ENCODE peak calls at places on chromosome 9, in four cellular contexts. F is body of pancreas, O is neural crest cell, W is ovary. A is an unnamed sample.

GRCh38 chr9:91417602-91418218 is 5.9 kb downstream of the NFIL3 start:
- DNase-seq in F (no peak), O (no peak), W (no peak), A (no peak)

GRCh38 chr9:126704157-126704941 is 90.6 kb downstream of the LMX1B start:
- DNase-seq in F (no peak), W (peak), O (no peak), A (no peak)

GRCh38 chr9:109739760-109740159 is 40.2 kb upstream of the PALM2AKAP2 start:
- DNase-seq in O (no peak), F (no peak), W (no peak), A (no peak)

GRCh38 chr9:2749485-2749884 is 32.2 kb downstream of the KCNV2 start:
- DNase-seq in O (no peak), F (no peak), W (no peak), A (no peak)

GRCh38 chr9:99385814-99386279 is 163.8 kb downstream of the SEC61B start:
- DNase-seq in F (no peak), O (no peak), W (no peak), A (no peak)

GRCh38 chr9:1997646-1998045 is 17.5 kb upstream of the SMARCA2 start:
- DNase-seq in F (no peak), O (no peak), W (no peak), A (no peak)

GRCh38 chr9:119268985-119269384 is 100.2 kb downstream of the BRINP1 start:
- DNase-seq in W (no peak), O (no peak), F (no peak), A (no peak)

GRCh38 chr9:70952131-70952727 is 169.2 kb downstream of the TRPM3 start:
- DNase-seq in F (no peak), W (no peak), O (no peak), A (no peak)

GRCh38 chr9:69386651-69387050 is 61.6 kb downstream of the ENTREP1 start:
- DNase-seq in W (no peak), F (no peak), O (no peak), A (no peak)

GRCh38 chr9:138024131-138024530 is 146.5 kb downstream of the CACNA1B start:
- DNase-seq in F (no peak), O (no peak), W (no peak), A (no peak)

GRCh38 chr9:135795391-135795790 is 93.4 kb downstream of the KCNT1 start:
- DNase-seq in W (no peak), F (no peak), O (no peak), A (no peak)

GRCh38 chr9:129367287-129367686 is 189.2 kb upstream of the IER5L start:
- DNase-seq in F (no peak), W (no peak), O (no peak), A (no peak)

GRCh38 chr9:128103589-128103962 is 24.0 kb downstream of the PTGES2 start:
- DNase-seq in F (peak), O (no peak), W (no peak), A (no peak)

GRCh38 chr9:121449786-121450185 is 49.9 kb downstream of the GGTA1 start:
- DNase-seq in W (no peak), F (no peak), O (no peak), A (no peak)

GRCh38 chr9:84061613-84062205 is 81.1 kb downstream of the RMI1 start:
- DNase-seq in O (no peak), F (no peak), W (no peak), A (no peak)

GRCh38 chr9:127318651-127319167 is 54.1 kb downstream of the GARNL3 start:
- DNase-seq in F (no peak), O (no peak), W (no peak), A (no peak)

GRCh38 chr9:79471577-79472543 is 99.9 kb upstream of the TLE4 start:
- DNase-seq in O (no peak), W (peak), F (peak), A (no peak)

GRCh38 chr9:19642256-19642655 is 146.6 kb downstream of the SLC24A2 start:
- DNase-seq in O (no peak), W (no peak), F (no peak), A (no peak)

GRCh38 chr9:95507456-95508241 is 9.1 kb downstream of the PTCH1 start:
- DNase-seq in F (peak), W (peak), O (peak), A (no peak)

GRCh38 chr9:123614503-123615258 is 258.7 kb downstream of the CRB2 start:
- DNase-seq in O (no peak), F (no peak), W (no peak), A (no peak)

GRCh38 chr9:136686794-136687711 is at the start of gene AGPAT2:
- DNase-seq in W (peak), F (peak), O (peak), A (peak)

GRCh38 chr9:96674914-96675538 is 19.9 kb upstream of the PRXL2C start:
- DNase-seq in O (no peak), W (no peak), F (no peak), A (no peak)

GRCh38 chr9:93224591-93224990 is 40.7 kb downstream of the WNK2 start:
- DNase-seq in W (no peak), O (no peak), F (no peak), A (no peak)

GRCh38 chr9:136544549-136545064 is 1.2 kb downstream of the NOTCH1 start:
- DNase-seq in W (no peak), F (peak), O (no peak), A (no peak)

GRCh38 chr9:33800886-33801285 is 5.5 kb downstream of the PRSS3 start:
- DNase-seq in F (peak), W (no peak), O (no peak), A (no peak)

GRCh38 chr9:95373765-95374435 is 56.4 kb upstream of the FANCC start:
- DNase-seq in F (no peak), O (no peak), W (no peak), A (no peak)

GRCh38 chr9:111683351-111683750 is 21.9 kb downstream of the GNG10 start:
- DNase-seq in F (no peak), O (no peak), W (no peak), A (no peak)

GRCh38 chr9:117120061-117120460 is 294.8 kb downstream of the ASTN2 start:
- DNase-seq in F (no peak), W (no peak), O (no peak), A (no peak)

GRCh38 chr9:93398471-93398870 is 53.0 kb upstream of the FAM120A start:
- DNase-seq in W (no peak), O (no peak), F (no peak), A (no peak)

GRCh38 chr9:124182741-124183140 is 75.0 kb upstream of the NEK6 start:
- DNase-seq in F (no peak), O (no peak), W (no peak), A (no peak)

GRCh38 chr9:118108971-118109370 is 404.8 kb downstream of the TLR4 start:
- DNase-seq in O (no peak), F (no peak), W (no peak), A (no peak)

GRCh38 chr9:35566417-35566816 is 38.6 kb upstream of the TESK1 start:
- DNase-seq in O (no peak), W (no peak), F (no peak), A (no peak)
- TF ChIP-seq CTCF in O (no peak), W (no peak), F (no peak), A (no peak)

DNA sequence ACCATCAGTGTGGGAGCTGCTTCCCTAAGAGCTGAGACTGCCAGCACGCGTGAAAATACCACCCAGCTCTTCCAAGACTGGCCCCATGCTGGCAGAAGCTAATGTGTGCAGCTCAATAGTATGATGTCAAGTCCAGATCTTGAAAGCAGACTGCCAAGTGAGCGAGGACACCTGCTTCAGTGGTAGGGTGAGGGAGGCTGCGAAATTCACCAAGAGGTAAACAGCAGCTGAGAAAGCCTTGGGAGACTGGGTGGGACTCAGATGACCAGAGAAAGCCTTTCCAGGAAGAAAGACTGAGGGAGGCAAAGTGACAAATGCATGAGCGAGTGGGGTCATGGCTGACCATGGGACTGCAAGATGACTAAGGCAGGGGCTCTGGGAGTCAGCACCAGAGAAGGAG is 200.9 kb downstream of the GADD45G start:
- DNase-seq in F (no peak), O (no peak), W (no peak), A (no peak)
- TF ChIP-seq CTCF in F (no peak), O (no peak), W (no peak), A (no peak)

DNA sequence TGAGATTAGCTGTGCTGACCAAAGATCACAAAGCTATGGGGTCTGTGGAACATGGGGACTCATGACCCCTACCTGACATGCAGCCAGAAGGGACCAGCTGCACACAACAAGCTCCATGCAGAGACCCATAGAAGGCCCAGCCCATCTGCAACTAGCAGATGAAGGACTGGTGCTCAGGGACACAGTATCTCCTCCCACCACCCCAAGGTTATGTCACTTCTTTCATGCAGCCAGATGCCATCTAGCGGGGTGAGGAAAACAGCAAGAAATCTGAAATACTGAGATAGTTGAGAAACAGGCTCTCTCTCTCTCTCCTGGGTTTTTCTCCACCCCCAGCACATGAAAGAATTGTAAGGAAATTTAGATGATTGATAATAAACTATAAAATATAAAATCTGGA is 161.3 kb upstream of the DAPK1 start:
- DNase-seq in W (no peak), F (peak), O (no peak), A (no peak)
- TF ChIP-seq CTCF in W (no peak), F (no peak), O (no peak), A (no peak)

DNA sequence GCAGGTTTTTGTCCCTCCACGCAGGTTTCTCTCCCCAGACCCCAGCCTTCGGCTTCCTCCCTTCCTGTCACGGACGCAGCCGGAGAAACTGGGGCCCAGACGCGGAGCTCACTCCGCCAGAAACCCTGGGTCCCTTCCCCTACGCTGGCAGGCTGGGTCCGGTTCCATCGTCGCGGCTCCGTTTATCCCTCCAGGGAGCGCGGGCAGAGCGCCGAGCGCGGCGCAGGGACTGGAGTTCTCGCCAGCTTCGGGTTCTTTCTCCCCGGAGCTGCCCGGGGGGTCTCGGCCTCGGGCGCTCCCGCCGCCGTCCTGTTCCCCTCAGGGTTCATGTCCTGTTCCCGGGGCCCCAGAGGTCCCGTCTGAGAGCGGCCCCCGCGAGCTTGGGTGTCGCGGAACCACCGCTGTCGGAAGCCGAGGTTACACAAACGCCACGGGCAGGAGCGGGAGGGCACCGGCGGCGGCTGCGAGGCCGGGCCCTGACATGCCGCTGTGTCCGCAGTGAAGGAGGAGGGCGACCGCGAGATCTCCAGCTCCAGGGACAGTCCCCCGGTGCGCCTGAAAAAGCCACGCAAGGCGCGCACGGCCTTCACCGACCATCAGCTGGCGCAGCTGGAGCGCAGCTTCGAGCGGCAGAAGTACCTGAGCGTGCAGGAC is 4.6 kb downstream of the BARHL1 start:
- DNase-seq in F (no peak), W (no peak), O (no peak), A (no peak)
- TF ChIP-seq CTCF in F (no peak), W (no peak), O (no peak), A (no peak)

GRCh38 chr9:131420913-131421312 is 27.0 kb downstream of the PRRC2B start:
- DNase-seq in F (no peak), W (no peak), O (no peak), A (no peak)

GRCh38 chr9:131419716-131420115 is 25.8 kb downstream of the PRRC2B start:
- DNase-seq in F (no peak), W (no peak), O (no peak), A (no peak)

GRCh38 chr9:131421691-131422090 is 27.8 kb downstream of the PRRC2B start:
- DNase-seq in F (no peak), O (no peak), W (no peak), A (no peak)

GRCh38 chr9:131423171-131423581 is 29.3 kb downstream of the PRRC2B start:
- DNase-seq in F (peak), O (no peak), W (peak), A (no peak)

DNA sequence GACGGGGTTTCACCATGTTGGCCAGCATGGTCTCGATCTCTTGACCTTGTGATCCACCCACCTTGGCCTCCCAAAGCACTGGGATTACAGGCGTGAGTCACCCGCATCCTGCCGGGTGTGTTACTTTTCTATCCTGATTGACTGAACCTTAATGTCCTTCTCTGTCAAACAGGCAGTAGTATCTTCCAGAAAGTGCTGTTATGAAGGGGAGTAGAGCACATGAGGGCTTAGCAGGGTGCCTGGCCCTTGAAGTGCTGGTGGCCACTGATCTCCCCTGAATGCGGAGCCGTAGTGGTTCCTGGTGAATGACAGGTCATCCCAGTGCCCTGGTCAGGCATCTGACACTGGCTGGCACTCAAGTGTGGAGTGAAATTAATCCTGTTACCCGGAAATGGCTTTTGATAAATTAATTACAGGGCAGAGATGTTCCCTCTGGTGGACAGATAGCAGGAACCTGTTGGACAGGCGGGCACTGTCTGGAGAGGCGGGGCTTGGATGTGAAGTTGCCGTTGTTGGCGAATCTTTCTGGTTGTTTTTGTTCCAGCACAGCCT is 28.4 kb downstream of the PRRC2B start:
- DNase-seq in W (peak), O (no peak), F (peak), A (no peak)
- TF ChIP-seq CTCF in W (no peak), O (no peak), F (no peak), A (no peak)

GRCh38 chr9:88990721-88991065 is 575 bp upstream of the S1PR3 start:
- DNase-seq in O (no peak), W (no peak), F (no peak), A (no peak)

GRCh38 chr9:88992556-88992955 is 1.3 kb downstream of the S1PR3 start:
- DNase-seq in W (no peak), O (no peak), F (no peak), A (no peak)

GRCh38 chr9:88993327-88993726 is 2.1 kb downstream of the S1PR3 start:
- DNase-seq in W (no peak), O (no peak), F (no peak), A (no peak)

GRCh38 chr9:88989961-88990570 is 1.2 kb upstream of the S1PR3 start:
- DNase-seq in F (no peak), O (no peak), W (no peak), A (no peak)

GRCh38 chr9:88991066-88992030 is at the start of gene S1PR3:
- DNase-seq in F (peak), W (peak), O (peak), A (peak)
- TF ChIP-seq CTCF in F (no peak), W (no peak), O (peak), A (no peak)

GRCh38 chr9:22009563-22009867 is 410 bp upstream of the CDKN2B start:
- DNase-seq in F (no peak), O (no peak), W (no peak), A (no peak)

GRCh38 chr9:22008662-22009562 is at the start of gene CDKN2B:
- DNase-seq in O (peak), W (peak), F (peak), A (peak)

GRCh38 chr9:22002038-22002437 is 7.1 kb downstream of the CDKN2B start:
- DNase-seq in F (no peak), W (no peak), O (no peak), A (no peak)

GRCh38 chr9:22005700-22006605 is 3.2 kb downstream of the CDKN2B start:
- DNase-seq in W (no peak), F (no peak), O (no peak), A (no peak)

GRCh38 chr9:22005083-22005699 is 3.9 kb downstream of the CDKN2B start:
- DNase-seq in W (no peak), F (no peak), O (no peak), A (no peak)
- TF ChIP-seq CTCF in W (no peak), F (no peak), O (peak), A (no peak)